ENCODE peak calls at places on chromosomes 6 and 20, in ten cellular contexts. One of them, this sample, is unnamed.
A peak's percentile ranks its signal among the peaks of the same experiment; 100 is the strongest.

GRCh38 chr6:53437557-53438202 is 88.9 kb upstream of the ELOVL5 start:
- DNase-seq in naive thymus-derived CD4-positive, alpha-beta T cell: no peak
- DNase-seq in osteoblast: no peak
- DNase-seq in neural progenitor cell: peak; percentile 61
- DNase-seq in right lobe of liver: no peak
- DNase-seq in left ventricle myocardium inferior: no peak
- DNase-seq in psoas muscle: no peak
- DNase-seq in neuronal stem cell: peak; percentile 27
- DNase-seq in HCT116: peak; percentile 67
- DNase-seq in tibial nerve: no peak
- DNase-seq in this sample: no peak

GRCh38 chr6:117907600-117908245 is 659 bp downstream of the SLC35F1 start:
- DNase-seq in naive thymus-derived CD4-positive, alpha-beta T cell: no peak
- DNase-seq in osteoblast: peak; percentile 73
- DNase-seq in neural progenitor cell: peak; percentile 72
- DNase-seq in right lobe of liver: no peak
- DNase-seq in left ventricle myocardium inferior: no peak
- DNase-seq in psoas muscle: peak; percentile 10
- DNase-seq in neuronal stem cell: peak; percentile 48
- DNase-seq in HCT116: no peak
- DNase-seq in tibial nerve: no peak
- DNase-seq in this sample: peak; percentile 13

GRCh38 chr6:106098383-106099234 is 12.5 kb downstream of the PRDM1 start:
- DNase-seq in naive thymus-derived CD4-positive, alpha-beta T cell: peak; percentile 80
- DNase-seq in osteoblast: no peak
- DNase-seq in neural progenitor cell: peak; percentile 40
- DNase-seq in right lobe of liver: no peak
- DNase-seq in left ventricle myocardium inferior: no peak
- DNase-seq in psoas muscle: no peak
- DNase-seq in neuronal stem cell: no peak
- DNase-seq in HCT116: peak; percentile 38
- DNase-seq in tibial nerve: no peak
- DNase-seq in this sample: no peak

GRCh38 chr20:1533059-1533458 is 24.4 kb downstream of the SIRPD start:
- DNase-seq in naive thymus-derived CD4-positive, alpha-beta T cell: no peak
- DNase-seq in osteoblast: no peak
- DNase-seq in neural progenitor cell: peak; percentile 36
- DNase-seq in right lobe of liver: no peak
- DNase-seq in left ventricle myocardium inferior: no peak
- DNase-seq in psoas muscle: no peak
- DNase-seq in neuronal stem cell: no peak
- DNase-seq in HCT116: no peak
- DNase-seq in tibial nerve: no peak
- DNase-seq in this sample: no peak

GRCh38 chr6:114785235-114786127 is 442.7 kb upstream of the HS3ST5 start:
- DNase-seq in naive thymus-derived CD4-positive, alpha-beta T cell: no peak
- DNase-seq in osteoblast: no peak
- DNase-seq in neural progenitor cell: no peak
- DNase-seq in right lobe of liver: no peak
- DNase-seq in left ventricle myocardium inferior: no peak
- DNase-seq in psoas muscle: no peak
- DNase-seq in neuronal stem cell: no peak
- DNase-seq in HCT116: no peak
- DNase-seq in tibial nerve: no peak
- DNase-seq in this sample: no peak

GRCh38 chr6:100479180-100480035 is 14.7 kb upstream of the SIM1 start:
- DNase-seq in naive thymus-derived CD4-positive, alpha-beta T cell: no peak
- DNase-seq in osteoblast: peak; percentile 47
- DNase-seq in neural progenitor cell: peak; percentile 55
- DNase-seq in right lobe of liver: no peak
- DNase-seq in left ventricle myocardium inferior: no peak
- DNase-seq in psoas muscle: no peak
- DNase-seq in neuronal stem cell: peak; percentile 41
- DNase-seq in HCT116: peak; percentile 54
- DNase-seq in tibial nerve: peak; percentile 30
- DNase-seq in this sample: no peak

GRCh38 chr6:151054304-151054703 is 185.5 kb upstream of the AKAP12 start:
- DNase-seq in naive thymus-derived CD4-positive, alpha-beta T cell: no peak
- DNase-seq in osteoblast: peak; percentile 43
- DNase-seq in neural progenitor cell: peak; percentile 23
- DNase-seq in right lobe of liver: no peak
- DNase-seq in left ventricle myocardium inferior: peak; percentile 34
- DNase-seq in psoas muscle: no peak
- DNase-seq in neuronal stem cell: no peak
- DNase-seq in HCT116: no peak
- DNase-seq in tibial nerve: peak; percentile 36
- DNase-seq in this sample: peak; percentile 34

GRCh38 chr20:438581-439469 is 23.5 kb downstream of the TBC1D20 start:
- DNase-seq in naive thymus-derived CD4-positive, alpha-beta T cell: peak; percentile 55
- DNase-seq in osteoblast: no peak
- DNase-seq in neural progenitor cell: no peak
- DNase-seq in right lobe of liver: no peak
- DNase-seq in left ventricle myocardium inferior: no peak
- DNase-seq in psoas muscle: no peak
- DNase-seq in neuronal stem cell: no peak
- DNase-seq in HCT116: no peak
- DNase-seq in tibial nerve: peak; percentile 41
- DNase-seq in this sample: peak; percentile 25

GRCh38 chr20:43744121-43744520 is 17.3 kb upstream of the GTSF1L start:
- DNase-seq in naive thymus-derived CD4-positive, alpha-beta T cell: no peak
- DNase-seq in osteoblast: no peak
- DNase-seq in neural progenitor cell: no peak
- DNase-seq in right lobe of liver: no peak
- DNase-seq in left ventricle myocardium inferior: no peak
- DNase-seq in psoas muscle: no peak
- DNase-seq in neuronal stem cell: no peak
- DNase-seq in HCT116: no peak
- DNase-seq in tibial nerve: no peak
- DNase-seq in this sample: no peak

GRCh38 chr6:139323511-139324445 is 32.0 kb upstream of the TXLNB start:
- DNase-seq in naive thymus-derived CD4-positive, alpha-beta T cell: peak; percentile 84
- DNase-seq in osteoblast: peak; percentile 78
- DNase-seq in neural progenitor cell: peak; percentile 45
- DNase-seq in right lobe of liver: peak; percentile 66
- DNase-seq in left ventricle myocardium inferior: peak; percentile 59
- DNase-seq in psoas muscle: peak; percentile 67
- DNase-seq in neuronal stem cell: peak; percentile 26
- DNase-seq in HCT116: no peak
- DNase-seq in tibial nerve: peak; percentile 76
- DNase-seq in this sample: peak; percentile 75

GRCh38 chr6:124560836-124561585 is 401.2 kb upstream of the RNF217 start:
- DNase-seq in naive thymus-derived CD4-positive, alpha-beta T cell: no peak
- DNase-seq in osteoblast: no peak
- DNase-seq in neural progenitor cell: no peak
- DNase-seq in right lobe of liver: no peak
- DNase-seq in left ventricle myocardium inferior: no peak
- DNase-seq in psoas muscle: no peak
- DNase-seq in neuronal stem cell: no peak
- DNase-seq in HCT116: no peak
- DNase-seq in tibial nerve: no peak
- DNase-seq in this sample: no peak

GRCh38 chr20:25538838-25539665 is 46.3 kb downstream of the NINL start:
- DNase-seq in naive thymus-derived CD4-positive, alpha-beta T cell: no peak
- DNase-seq in osteoblast: no peak
- DNase-seq in neural progenitor cell: no peak
- DNase-seq in right lobe of liver: peak; percentile 93
- DNase-seq in left ventricle myocardium inferior: peak; percentile 40
- DNase-seq in psoas muscle: no peak
- DNase-seq in neuronal stem cell: no peak
- DNase-seq in HCT116: no peak
- DNase-seq in tibial nerve: no peak
- DNase-seq in this sample: peak; percentile 67

GRCh38 chr6:111602481-111603404 is 2.9 kb downstream of the TRAF3IP2 start:
- DNase-seq in naive thymus-derived CD4-positive, alpha-beta T cell: no peak
- DNase-seq in osteoblast: peak; percentile 90
- DNase-seq in neural progenitor cell: no peak
- DNase-seq in right lobe of liver: no peak
- DNase-seq in left ventricle myocardium inferior: peak; percentile 63
- DNase-seq in psoas muscle: peak; percentile 71
- DNase-seq in neuronal stem cell: no peak
- DNase-seq in HCT116: no peak
- DNase-seq in tibial nerve: no peak
- DNase-seq in this sample: peak; percentile 57

GRCh38 chr6:132236744-132237143 is 164.5 kb downstream of the MOXD1 start:
- DNase-seq in naive thymus-derived CD4-positive, alpha-beta T cell: no peak
- DNase-seq in osteoblast: no peak
- DNase-seq in neural progenitor cell: peak; percentile 69
- DNase-seq in right lobe of liver: no peak
- DNase-seq in left ventricle myocardium inferior: no peak
- DNase-seq in psoas muscle: no peak
- DNase-seq in neuronal stem cell: peak; percentile 24
- DNase-seq in HCT116: no peak
- DNase-seq in tibial nerve: no peak
- DNase-seq in this sample: no peak

GRCh38 chr6:35400901-35401311 is 51.2 kb upstream of the FANCE start:
- DNase-seq in naive thymus-derived CD4-positive, alpha-beta T cell: no peak
- DNase-seq in osteoblast: peak; percentile 41
- DNase-seq in neural progenitor cell: no peak
- DNase-seq in right lobe of liver: no peak
- DNase-seq in left ventricle myocardium inferior: no peak
- DNase-seq in psoas muscle: no peak
- DNase-seq in neuronal stem cell: no peak
- DNase-seq in HCT116: peak; percentile 79
- DNase-seq in tibial nerve: no peak
- DNase-seq in this sample: no peak

GRCh38 chr6:125868252-125868651 is 77.5 kb downstream of the NCOA7 start:
- DNase-seq in naive thymus-derived CD4-positive, alpha-beta T cell: no peak
- DNase-seq in osteoblast: no peak
- DNase-seq in neural progenitor cell: no peak
- DNase-seq in right lobe of liver: no peak
- DNase-seq in left ventricle myocardium inferior: no peak
- DNase-seq in psoas muscle: no peak
- DNase-seq in neuronal stem cell: no peak
- DNase-seq in HCT116: no peak
- DNase-seq in tibial nerve: no peak
- DNase-seq in this sample: no peak
- H3K27ac ChIP-seq in naive thymus-derived CD4-positive, alpha-beta T cell: no peak overlapping the region
- H3K27ac ChIP-seq in osteoblast: no peak overlapping the region
- H3K27ac ChIP-seq in neural progenitor cell: no peak overlapping the region
- H3K27ac ChIP-seq in right lobe of liver: no peak overlapping the region
- H3K27ac ChIP-seq in left ventricle myocardium inferior: peak overlapping the region; percentile 77
- H3K27ac ChIP-seq in psoas muscle: no peak overlapping the region
- H3K27ac ChIP-seq in neuronal stem cell: no peak overlapping the region
- H3K27ac ChIP-seq in HCT116: no peak overlapping the region
- H3K27ac ChIP-seq in tibial nerve: no peak overlapping the region
- H3K27ac ChIP-seq in this sample: peak overlapping the region; percentile 80

DNA sequence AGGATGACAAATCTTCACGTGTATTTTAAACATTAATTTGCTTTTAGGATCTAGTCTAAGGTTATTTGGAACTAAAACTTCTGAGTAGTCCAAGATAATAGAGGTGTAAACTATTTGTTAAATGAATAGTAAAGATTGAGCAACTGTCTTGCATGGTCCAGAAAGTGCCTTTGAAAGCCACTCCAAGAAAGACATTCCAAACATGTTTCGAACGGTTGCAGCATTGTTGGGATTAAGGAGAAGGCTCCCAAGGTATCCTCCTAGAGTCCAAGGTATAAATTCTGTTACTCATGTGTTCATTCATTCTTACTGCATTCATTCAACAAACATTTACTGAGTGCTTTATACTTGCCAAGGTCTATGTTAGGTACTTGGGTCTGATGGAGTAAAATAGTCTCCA is 28.8 kb upstream of the MYLK2 start:
- DNase-seq in naive thymus-derived CD4-positive, alpha-beta T cell: no peak
- DNase-seq in osteoblast: no peak
- DNase-seq in neural progenitor cell: no peak
- DNase-seq in right lobe of liver: no peak
- DNase-seq in left ventricle myocardium inferior: no peak
- DNase-seq in psoas muscle: no peak
- DNase-seq in neuronal stem cell: peak; percentile 12
- DNase-seq in HCT116: no peak
- DNase-seq in tibial nerve: no peak
- DNase-seq in this sample: no peak
- H3K27me3 ChIP-seq in naive thymus-derived CD4-positive, alpha-beta T cell: no peaks in the 10 kb centered on the region
- H3K27me3 ChIP-seq in osteoblast: no peaks in the 10 kb centered on the region
- H3K27me3 ChIP-seq in neural progenitor cell: no peaks in the 10 kb centered on the region
- H3K27me3 ChIP-seq in right lobe of liver: no peaks in the 10 kb centered on the region
- H3K27me3 ChIP-seq in left ventricle myocardium inferior: no peaks in the 10 kb centered on the region
- H3K27me3 ChIP-seq in psoas muscle: no peaks in the 10 kb centered on the region
- H3K27me3 ChIP-seq in neuronal stem cell: no peaks in the 10 kb centered on the region
- H3K27me3 ChIP-seq in HCT116: no peaks in the 10 kb centered on the region
- H3K27me3 ChIP-seq in tibial nerve: no peaks in the 10 kb centered on the region
- H3K27me3 ChIP-seq in this sample: no peaks in the 10 kb centered on the region

GRCh38 chr20:4814696-4815252 is 93.1 kb downstream of the PRND start:
- DNase-seq in naive thymus-derived CD4-positive, alpha-beta T cell: no peak
- DNase-seq in osteoblast: peak; percentile 66
- DNase-seq in neural progenitor cell: no peak
- DNase-seq in right lobe of liver: peak; percentile 65
- DNase-seq in left ventricle myocardium inferior: peak; percentile 35
- DNase-seq in psoas muscle: no peak
- DNase-seq in neuronal stem cell: no peak
- DNase-seq in HCT116: no peak
- DNase-seq in tibial nerve: no peak
- DNase-seq in this sample: no peak

GRCh38 chr20:4813839-4814695 is 92.4 kb downstream of the PRND start:
- DNase-seq in naive thymus-derived CD4-positive, alpha-beta T cell: peak; percentile 88
- DNase-seq in osteoblast: no peak
- DNase-seq in neural progenitor cell: no peak
- DNase-seq in right lobe of liver: no peak
- DNase-seq in left ventricle myocardium inferior: no peak
- DNase-seq in psoas muscle: no peak
- DNase-seq in neuronal stem cell: no peak
- DNase-seq in HCT116: no peak
- DNase-seq in tibial nerve: peak; percentile 56
- DNase-seq in this sample: no peak

GRCh38 chr20:4812216-4812615 is 90.5 kb downstream of the PRND start:
- DNase-seq in naive thymus-derived CD4-positive, alpha-beta T cell: no peak
- DNase-seq in osteoblast: no peak
- DNase-seq in neural progenitor cell: no peak
- DNase-seq in right lobe of liver: no peak
- DNase-seq in left ventricle myocardium inferior: no peak
- DNase-seq in psoas muscle: no peak
- DNase-seq in neuronal stem cell: no peak
- DNase-seq in HCT116: no peak
- DNase-seq in tibial nerve: no peak
- DNase-seq in this sample: no peak

GRCh38 chr20:4812641-4813075 is 90.9 kb downstream of the PRND start:
- DNase-seq in naive thymus-derived CD4-positive, alpha-beta T cell: no peak
- DNase-seq in osteoblast: no peak
- DNase-seq in neural progenitor cell: no peak
- DNase-seq in right lobe of liver: no peak
- DNase-seq in left ventricle myocardium inferior: no peak
- DNase-seq in psoas muscle: no peak
- DNase-seq in neuronal stem cell: no peak
- DNase-seq in HCT116: no peak
- DNase-seq in tibial nerve: no peak
- DNase-seq in this sample: no peak

GRCh38 chr20:4813076-4813838 is 91.5 kb downstream of the PRND start:
- DNase-seq in naive thymus-derived CD4-positive, alpha-beta T cell: no peak
- DNase-seq in osteoblast: no peak
- DNase-seq in neural progenitor cell: no peak
- DNase-seq in right lobe of liver: peak; percentile 65
- DNase-seq in left ventricle myocardium inferior: no peak
- DNase-seq in psoas muscle: no peak
- DNase-seq in neuronal stem cell: no peak
- DNase-seq in HCT116: no peak
- DNase-seq in tibial nerve: no peak
- DNase-seq in this sample: no peak
- H3K27ac ChIP-seq in naive thymus-derived CD4-positive, alpha-beta T cell: peak overlapping the region; percentile 98
- H3K27ac ChIP-seq in osteoblast: no peak overlapping the region
- H3K27ac ChIP-seq in neural progenitor cell: no peak overlapping the region
- H3K27ac ChIP-seq in right lobe of liver: peak overlapping the region; percentile 79
- H3K27ac ChIP-seq in left ventricle myocardium inferior: peak overlapping the region; percentile 69
- H3K27ac ChIP-seq in psoas muscle: no peak overlapping the region
- H3K27ac ChIP-seq in neuronal stem cell: no peak overlapping the region
- H3K27ac ChIP-seq in HCT116: no peak overlapping the region
- H3K27ac ChIP-seq in tibial nerve: peak overlapping the region; percentile 87
- H3K27ac ChIP-seq in this sample: peak overlapping the region; percentile 81

GRCh38 chr6:98847392-98847766 is 13.0 kb downstream of the POU3F2 start:
- DNase-seq in naive thymus-derived CD4-positive, alpha-beta T cell: no peak
- DNase-seq in osteoblast: no peak
- DNase-seq in neural progenitor cell: no peak
- DNase-seq in right lobe of liver: no peak
- DNase-seq in left ventricle myocardium inferior: no peak
- DNase-seq in psoas muscle: no peak
- DNase-seq in neuronal stem cell: no peak
- DNase-seq in HCT116: no peak
- DNase-seq in tibial nerve: no peak
- DNase-seq in this sample: no peak
- H3K27me3 ChIP-seq in naive thymus-derived CD4-positive, alpha-beta T cell: peaks cover 46% of the 10 kb centered on the region
- H3K27me3 ChIP-seq in osteoblast: peaks cover 60% of the 10 kb centered on the region
- H3K27me3 ChIP-seq in neural progenitor cell: peaks cover 70% of the 10 kb centered on the region
- H3K27me3 ChIP-seq in right lobe of liver: peaks cover 26% of the 10 kb centered on the region
- H3K27me3 ChIP-seq in left ventricle myocardium inferior: peaks cover 71% of the 10 kb centered on the region
- H3K27me3 ChIP-seq in psoas muscle: peaks cover 82% of the 10 kb centered on the region
- H3K27me3 ChIP-seq in neuronal stem cell: no peaks in the 10 kb centered on the region
- H3K27me3 ChIP-seq in HCT116: no peaks in the 10 kb centered on the region
- H3K27me3 ChIP-seq in tibial nerve: peaks cover 68% of the 10 kb centered on the region
- H3K27me3 ChIP-seq in this sample: peaks cover 58% of the 10 kb centered on the region

This sample was measured in adrenal gland.